ENCODE peak calls at places on chromosomes 3 and 15, in five cellular contexts. R, O, W, M and E are unnamed samples.
A peak's percentile ranks its signal among the peaks of the same experiment; 100 is the strongest.

GRCh38 chr3:115858995-115859807 is 235.9 kb downstream of the GAP43 start:
- DNase-seq in R (no peak), O (no peak), W (no peak), M (no peak), E (no peak)

GRCh38 chr15:44485880-44486279 is 51.1 kb upstream of the EIF3J start:
- DNase-seq in R (no peak), O (no peak), W (no peak), M (no peak), E (no peak)

GRCh38 chr3:128875556-128876120 is 3.8 kb upstream of the ACAD9 start:
- DNase-seq in R (peak; percentile 45), O (no peak), W (no peak), M (peak; percentile 38), E (no peak)

GRCh38 chr3:4047343-4047742 is 248.1 kb downstream of the LRRN1 start:
- DNase-seq in R (no peak), O (no peak), W (no peak), M (no peak), E (no peak)

GRCh38 chr15:52082197-52083036 is 30.2 kb downstream of the BCL2L10 start:
- DNase-seq in R (no peak), O (peak; percentile 33), W (no peak), M (no peak), E (no peak)

GRCh38 chr3:5197022-5197421 is 9.5 kb downstream of the EDEM1 start:
- DNase-seq in R (no peak), O (peak; percentile 60), W (no peak), M (no peak), E (no peak)

GRCh38 chr3:114809668-114810413 is 337.2 kb downstream of the ZBTB20 start:
- DNase-seq in R (no peak), O (peak; percentile 65), W (no peak), M (no peak), E (no peak)

GRCh38 chr15:56208185-56208584 is 35.5 kb downstream of the RFX7 start:
- DNase-seq in R (no peak), O (no peak), W (no peak), M (no peak), E (no peak)

GRCh38 chr15:80839764-80840130 is 60.6 kb downstream of the CEMIP start:
- DNase-seq in R (no peak), O (no peak), W (no peak), M (no peak), E (no peak)

GRCh38 chr3:124768812-124769211 is 38.6 kb downstream of the UMPS start:
- DNase-seq in R (peak; percentile 44), O (no peak), W (no peak), M (no peak), E (no peak)

GRCh38 chr3:174440741-174441587 is 418.2 kb upstream of the NAALADL2 start:
- DNase-seq in R (peak; percentile 67), O (peak; percentile 92), W (peak; percentile 90), M (peak; percentile 85), E (peak; percentile 82)

GRCh38 chr15:74378853-74379252 is 11.4 kb upstream of the CYP11A1 start:
- DNase-seq in R (no peak), O (peak; percentile 77), W (no peak), M (no peak), E (no peak)

GRCh38 chr3:27526614-27527315 is 42.6 kb upstream of the SLC4A7 start:
- DNase-seq in R (no peak), O (no peak), W (no peak), M (no peak), E (no peak)

GRCh38 chr3:48402281-48402732 is 27.6 kb downstream of the PLXNB1 start:
- DNase-seq in R (peak; percentile 37), O (peak; percentile 92), W (peak; percentile 92), M (peak; percentile 80), E (peak; percentile 98)

GRCh38 chr3:66747251-66747650 is 246.4 kb upstream of the LRIG1 start:
- DNase-seq in R (no peak), O (peak; percentile 22), W (no peak), M (no peak), E (no peak)

GRCh38 chr15:68187559-68187958 is 17.6 kb downstream of the CALML4 start:
- DNase-seq in R (no peak), O (peak; percentile 88), W (peak; percentile 69), M (peak; percentile 66), E (peak; percentile 50)

GRCh38 chr3:172317481-172317880 is 130.8 kb downstream of the GHSR start:
- DNase-seq in R (no peak), O (no peak), W (no peak), M (no peak), E (no peak)

GRCh38 chr15:81314378-81314777 is 9.6 kb downstream of the STARD5 start:
- DNase-seq in R (no peak), O (no peak), W (no peak), M (no peak), E (no peak)

GRCh38 chr3:175431396-175431795 is 572.3 kb downstream of the NAALADL2 start:
- DNase-seq in R (no peak), O (peak; percentile 51), W (no peak), M (no peak), E (no peak)

GRCh38 chr3:190614466-190615384 is 100.8 kb downstream of the IL1RAP start:
- DNase-seq in R (no peak), O (peak; percentile 18), W (no peak), M (no peak), E (no peak)

GRCh38 chr15:88882745-88883144 is 12.6 kb downstream of the HAPLN3 start:
- DNase-seq in R (no peak), O (peak; percentile 62), W (no peak), M (no peak), E (no peak)

GRCh38 chr15:61327019-61327631 is 98.0 kb upstream of the RORA start:
- DNase-seq in R (no peak), O (no peak), W (no peak), M (peak; percentile 70), E (peak; percentile 21)

GRCh38 chr15:31259562-31260252 is 66.9 kb upstream of the KLF13 start:
- DNase-seq in R (no peak), O (no peak), W (no peak), M (no peak), E (no peak)

GRCh38 chr3:23834082-23834870 is 28.5 kb downstream of the UBE2E1 start:
- DNase-seq in R (no peak), O (no peak), W (no peak), M (no peak), E (no peak)

GRCh38 chr3:53134631-53135232 is 4.5 kb upstream of the RFT1 start:
- DNase-seq in R (peak; percentile 48), O (peak; percentile 63), W (peak; percentile 34), M (peak; percentile 89), E (peak; percentile 91)

GRCh38 chr3:111910806-111911205 is 51.7 kb downstream of the PHLDB2 start:
- DNase-seq in R (no peak), O (peak; percentile 86), W (no peak), M (no peak), E (no peak)

GRCh38 chr3:14391033-14391432 is 11.4 kb upstream of the SLC6A6 start:
- DNase-seq in R (no peak), O (peak; percentile 86), W (peak; percentile 62), M (peak; percentile 94), E (no peak)

GRCh38 chr3:110420158-110420641 is 651.4 kb upstream of the NECTIN3 start:
- DNase-seq in R (no peak), O (peak; percentile 90), W (no peak), M (no peak), E (no peak)

GRCh38 chr15:33722005-33722672 is 246.2 kb upstream of the CHRM5 start:
- DNase-seq in R (no peak), O (peak; percentile 77), W (no peak), M (no peak), E (no peak)

GRCh38 chr15:65377105-65377975 is 462 bp downstream of the IGDCC3 start:
- DNase-seq in R (no peak), O (no peak), W (no peak), M (no peak), E (no peak)

GRCh38 chr15:90352109-90352893 is at the start of gene ZNF774:
- DNase-seq in R (peak; percentile 94), O (peak; percentile 94), W (peak; percentile 92), M (peak; percentile 96), E (peak; percentile 98)
- TF ChIP-seq POLR2A in R (peak; percentile 79), O (peak; percentile 24), W (no peak), M (peak; percentile 94), E (no peak)

GRCh38 chr15:41502787-41503668 is 9.4 kb downstream of the ITPKA start:
- DNase-seq in R (no peak), O (no peak), W (no peak), M (no peak), E (no peak)
- H3K4me3 ChIP-seq in R (no peak overlapping the region), O (no peak overlapping the region), W (no peak overlapping the region), M (no peak overlapping the region), E (no peak overlapping the region)

DNA sequence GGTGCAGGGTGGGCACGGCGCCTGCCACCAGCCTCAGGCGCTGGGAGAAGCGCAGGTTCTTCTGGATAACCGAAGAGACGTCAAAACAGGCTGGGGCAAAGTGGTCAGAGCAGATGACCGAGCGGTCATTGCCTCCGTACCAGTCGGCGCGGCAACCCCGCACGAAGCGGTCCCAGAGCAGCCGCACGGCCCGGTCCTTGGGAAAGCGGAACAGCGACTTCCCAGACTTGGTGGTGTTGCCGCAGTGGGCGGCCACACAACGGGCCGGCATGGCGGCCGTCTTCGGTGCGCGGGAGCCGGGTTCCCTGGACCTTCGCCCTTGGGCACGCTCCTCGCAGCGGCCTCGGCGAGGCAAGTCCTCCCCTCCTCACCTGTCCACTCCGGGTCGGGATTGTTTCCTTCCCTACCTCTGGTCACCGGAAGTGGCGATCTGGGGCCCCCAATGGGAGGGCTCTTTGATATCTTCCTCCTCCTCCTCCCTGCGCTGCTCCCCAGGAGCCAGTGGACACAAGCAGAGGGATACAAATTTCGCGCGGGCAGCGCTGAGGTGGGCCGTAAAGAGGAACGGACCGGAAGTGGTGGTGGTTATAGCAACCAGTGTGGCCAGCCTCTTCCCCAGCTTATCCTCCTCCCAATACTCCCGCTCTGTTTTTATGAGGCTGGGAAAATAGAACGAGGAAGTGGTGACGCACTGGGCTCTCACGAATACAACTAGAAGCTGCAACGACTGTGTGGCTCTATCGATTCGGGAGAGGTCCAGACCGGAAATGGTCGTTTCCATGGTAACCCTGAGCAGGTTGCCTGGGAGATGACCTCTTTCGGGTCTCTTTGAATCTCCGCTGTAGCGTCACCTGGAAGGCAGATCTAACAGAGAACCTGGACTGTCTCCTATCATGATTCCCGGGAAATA is at the start of the genes LRRC49 and THAP10:
- DNase-seq in R (peak; percentile 9), O (peak; percentile 98), W (peak; percentile 90), M (peak; percentile 82), E (peak; percentile 96)
- TF ChIP-seq POLR2A in R (no peak), O (peak; percentile 52), W (peak; percentile 40), M (no peak), E (no peak)

GRCh38 chr3:132911741-132912415 is 126.3 kb upstream of the TMEM108 start:
- DNase-seq in R (no peak), O (no peak), W (no peak), M (no peak), E (no peak)
- H3K4me3 ChIP-seq in R (no peak overlapping the region), O (no peak overlapping the region), W (no peak overlapping the region), M (no peak overlapping the region), E (no peak overlapping the region)